ENCODE peak calls at places on chromosomes 7 and 10, in seven cellular contexts. One of them, this sample, is unnamed.

GRCh38 chr10:119113805-119114732 is 10.2 kb downstream of the DENND10 start:
- DNase-seq in iris pigment epithelial cell: peak
- DNase-seq in T-helper 1 cell: no peak
- DNase-seq in stimulated activated CD4-positive, alpha-beta T cell treated with anti-CD3 and anti-CD28 coated beads, Interleukin-4, amount 100 ng/mL, for 4 hours: no peak
- DNase-seq in HuH-7.5: peak
- DNase-seq in NK-92 treated with Interleukin-12 subunit alpha and Interleukin-12 subunit beta, amount 100 ng/mL, for 24 hours: no peak
- DNase-seq in endodermal cell: no peak
- DNase-seq in this sample: no peak

GRCh38 chr7:101554584-101555268 is 74.4 kb downstream of the MYL10 start:
- DNase-seq in iris pigment epithelial cell: no peak
- DNase-seq in T-helper 1 cell: no peak
- DNase-seq in stimulated activated CD4-positive, alpha-beta T cell treated with anti-CD3 and anti-CD28 coated beads, Interleukin-4, amount 100 ng/mL, for 4 hours: no peak
- DNase-seq in HuH-7.5: peak
- DNase-seq in NK-92 treated with Interleukin-12 subunit alpha and Interleukin-12 subunit beta, amount 100 ng/mL, for 24 hours: no peak
- DNase-seq in endodermal cell: peak
- DNase-seq in this sample: no peak

GRCh38 chr7:1663243-1663642 is 6.8 kb upstream of the ELFN1 start:
- DNase-seq in iris pigment epithelial cell: no peak
- DNase-seq in T-helper 1 cell: no peak
- DNase-seq in stimulated activated CD4-positive, alpha-beta T cell treated with anti-CD3 and anti-CD28 coated beads, Interleukin-4, amount 100 ng/mL, for 4 hours: no peak
- DNase-seq in HuH-7.5: no peak
- DNase-seq in NK-92 treated with Interleukin-12 subunit alpha and Interleukin-12 subunit beta, amount 100 ng/mL, for 24 hours: no peak
- DNase-seq in endodermal cell: peak
- DNase-seq in this sample: no peak

GRCh38 chr10:73097305-73097670 is 622 bp upstream of the P4HA1 start:
- DNase-seq in iris pigment epithelial cell: no peak
- DNase-seq in T-helper 1 cell: no peak
- DNase-seq in stimulated activated CD4-positive, alpha-beta T cell treated with anti-CD3 and anti-CD28 coated beads, Interleukin-4, amount 100 ng/mL, for 4 hours: no peak
- DNase-seq in HuH-7.5: no peak
- DNase-seq in NK-92 treated with Interleukin-12 subunit alpha and Interleukin-12 subunit beta, amount 100 ng/mL, for 24 hours: no peak
- DNase-seq in endodermal cell: no peak
- DNase-seq in this sample: no peak

GRCh38 chr10:123323884-123324283 is 169.7 kb downstream of the BUB3 start:
- DNase-seq in iris pigment epithelial cell: no peak
- DNase-seq in T-helper 1 cell: no peak
- DNase-seq in stimulated activated CD4-positive, alpha-beta T cell treated with anti-CD3 and anti-CD28 coated beads, Interleukin-4, amount 100 ng/mL, for 4 hours: no peak
- DNase-seq in HuH-7.5: no peak
- DNase-seq in NK-92 treated with Interleukin-12 subunit alpha and Interleukin-12 subunit beta, amount 100 ng/mL, for 24 hours: no peak
- DNase-seq in endodermal cell: peak
- DNase-seq in this sample: no peak

GRCh38 chr7:34308595-34308994 is 349.4 kb upstream of the NPSR1 start:
- DNase-seq in iris pigment epithelial cell: no peak
- DNase-seq in T-helper 1 cell: no peak
- DNase-seq in stimulated activated CD4-positive, alpha-beta T cell treated with anti-CD3 and anti-CD28 coated beads, Interleukin-4, amount 100 ng/mL, for 4 hours: no peak
- DNase-seq in HuH-7.5: no peak
- DNase-seq in NK-92 treated with Interleukin-12 subunit alpha and Interleukin-12 subunit beta, amount 100 ng/mL, for 24 hours: no peak
- DNase-seq in endodermal cell: no peak
- DNase-seq in this sample: no peak

GRCh38 chr7:47088329-47089067 is 493.4 kb downstream of the TNS3 start:
- DNase-seq in iris pigment epithelial cell: peak
- DNase-seq in T-helper 1 cell: no peak
- DNase-seq in stimulated activated CD4-positive, alpha-beta T cell treated with anti-CD3 and anti-CD28 coated beads, Interleukin-4, amount 100 ng/mL, for 4 hours: no peak
- DNase-seq in HuH-7.5: peak
- DNase-seq in NK-92 treated with Interleukin-12 subunit alpha and Interleukin-12 subunit beta, amount 100 ng/mL, for 24 hours: no peak
- DNase-seq in endodermal cell: peak
- DNase-seq in this sample: no peak

GRCh38 chr7:43784030-43785001 is 25.8 kb downstream of the BLVRA start:
- DNase-seq in iris pigment epithelial cell: peak
- DNase-seq in T-helper 1 cell: no peak
- DNase-seq in stimulated activated CD4-positive, alpha-beta T cell treated with anti-CD3 and anti-CD28 coated beads, Interleukin-4, amount 100 ng/mL, for 4 hours: peak
- DNase-seq in HuH-7.5: no peak
- DNase-seq in NK-92 treated with Interleukin-12 subunit alpha and Interleukin-12 subunit beta, amount 100 ng/mL, for 24 hours: no peak
- DNase-seq in endodermal cell: no peak
- DNase-seq in this sample: peak

GRCh38 chr7:88184848-88185304 is 35.0 kb downstream of the SRI start:
- DNase-seq in iris pigment epithelial cell: no peak
- DNase-seq in T-helper 1 cell: no peak
- DNase-seq in stimulated activated CD4-positive, alpha-beta T cell treated with anti-CD3 and anti-CD28 coated beads, Interleukin-4, amount 100 ng/mL, for 4 hours: no peak
- DNase-seq in HuH-7.5: no peak
- DNase-seq in NK-92 treated with Interleukin-12 subunit alpha and Interleukin-12 subunit beta, amount 100 ng/mL, for 24 hours: no peak
- DNase-seq in endodermal cell: no peak
- DNase-seq in this sample: peak

GRCh38 chr10:88207121-88207546 is 343.7 kb downstream of the PTEN start:
- DNase-seq in iris pigment epithelial cell: no peak
- DNase-seq in T-helper 1 cell: no peak
- DNase-seq in stimulated activated CD4-positive, alpha-beta T cell treated with anti-CD3 and anti-CD28 coated beads, Interleukin-4, amount 100 ng/mL, for 4 hours: no peak
- DNase-seq in HuH-7.5: no peak
- DNase-seq in NK-92 treated with Interleukin-12 subunit alpha and Interleukin-12 subunit beta, amount 100 ng/mL, for 24 hours: no peak
- DNase-seq in endodermal cell: no peak
- DNase-seq in this sample: no peak

GRCh38 chr10:36666451-36666850 is 458.9 kb upstream of the ANKRD30A start:
- DNase-seq in iris pigment epithelial cell: peak
- DNase-seq in T-helper 1 cell: no peak
- DNase-seq in stimulated activated CD4-positive, alpha-beta T cell treated with anti-CD3 and anti-CD28 coated beads, Interleukin-4, amount 100 ng/mL, for 4 hours: no peak
- DNase-seq in HuH-7.5: no peak
- DNase-seq in NK-92 treated with Interleukin-12 subunit alpha and Interleukin-12 subunit beta, amount 100 ng/mL, for 24 hours: no peak
- DNase-seq in endodermal cell: no peak
- DNase-seq in this sample: no peak

GRCh38 chr7:133382775-133383559 is 130.1 kb downstream of the EXOC4 start:
- DNase-seq in iris pigment epithelial cell: no peak
- DNase-seq in T-helper 1 cell: no peak
- DNase-seq in stimulated activated CD4-positive, alpha-beta T cell treated with anti-CD3 and anti-CD28 coated beads, Interleukin-4, amount 100 ng/mL, for 4 hours: no peak
- DNase-seq in HuH-7.5: no peak
- DNase-seq in NK-92 treated with Interleukin-12 subunit alpha and Interleukin-12 subunit beta, amount 100 ng/mL, for 24 hours: no peak
- DNase-seq in endodermal cell: no peak
- DNase-seq in this sample: no peak

GRCh38 chr7:23472974-23473847 is 2.9 kb upstream of the IGF2BP3 start:
- DNase-seq in iris pigment epithelial cell: peak
- DNase-seq in T-helper 1 cell: no peak
- DNase-seq in stimulated activated CD4-positive, alpha-beta T cell treated with anti-CD3 and anti-CD28 coated beads, Interleukin-4, amount 100 ng/mL, for 4 hours: no peak
- DNase-seq in HuH-7.5: peak
- DNase-seq in NK-92 treated with Interleukin-12 subunit alpha and Interleukin-12 subunit beta, amount 100 ng/mL, for 24 hours: no peak
- DNase-seq in endodermal cell: peak
- DNase-seq in this sample: no peak

GRCh38 chr7:29328811-29329210 is 134.2 kb downstream of the CHN2 start:
- DNase-seq in iris pigment epithelial cell: peak
- DNase-seq in T-helper 1 cell: no peak
- DNase-seq in stimulated activated CD4-positive, alpha-beta T cell treated with anti-CD3 and anti-CD28 coated beads, Interleukin-4, amount 100 ng/mL, for 4 hours: no peak
- DNase-seq in HuH-7.5: no peak
- DNase-seq in NK-92 treated with Interleukin-12 subunit alpha and Interleukin-12 subunit beta, amount 100 ng/mL, for 24 hours: no peak
- DNase-seq in endodermal cell: no peak
- DNase-seq in this sample: no peak

GRCh38 chr10:125633517-125633999 is 49.4 kb downstream of the TEX36 start:
- DNase-seq in iris pigment epithelial cell: peak
- DNase-seq in T-helper 1 cell: no peak
- DNase-seq in stimulated activated CD4-positive, alpha-beta T cell treated with anti-CD3 and anti-CD28 coated beads, Interleukin-4, amount 100 ng/mL, for 4 hours: no peak
- DNase-seq in HuH-7.5: no peak
- DNase-seq in NK-92 treated with Interleukin-12 subunit alpha and Interleukin-12 subunit beta, amount 100 ng/mL, for 24 hours: no peak
- DNase-seq in endodermal cell: no peak
- DNase-seq in this sample: no peak

GRCh38 chr10:72059843-72060822 is 28.2 kb downstream of the SPOCK2 start:
- DNase-seq in iris pigment epithelial cell: no peak
- DNase-seq in T-helper 1 cell: no peak
- DNase-seq in stimulated activated CD4-positive, alpha-beta T cell treated with anti-CD3 and anti-CD28 coated beads, Interleukin-4, amount 100 ng/mL, for 4 hours: no peak
- DNase-seq in HuH-7.5: no peak
- DNase-seq in NK-92 treated with Interleukin-12 subunit alpha and Interleukin-12 subunit beta, amount 100 ng/mL, for 24 hours: no peak
- DNase-seq in endodermal cell: no peak
- DNase-seq in this sample: no peak

GRCh38 chr7:40489844-40490602 is 355.2 kb downstream of the SUGCT start:
- DNase-seq in iris pigment epithelial cell: no peak
- DNase-seq in T-helper 1 cell: no peak
- DNase-seq in stimulated activated CD4-positive, alpha-beta T cell treated with anti-CD3 and anti-CD28 coated beads, Interleukin-4, amount 100 ng/mL, for 4 hours: no peak
- DNase-seq in HuH-7.5: no peak
- DNase-seq in NK-92 treated with Interleukin-12 subunit alpha and Interleukin-12 subunit beta, amount 100 ng/mL, for 24 hours: no peak
- DNase-seq in endodermal cell: no peak
- DNase-seq in this sample: no peak

GRCh38 chr10:132643709-132644543 is 106.3 kb downstream of the INPP5A start:
- DNase-seq in iris pigment epithelial cell: no peak
- DNase-seq in T-helper 1 cell: no peak
- DNase-seq in stimulated activated CD4-positive, alpha-beta T cell treated with anti-CD3 and anti-CD28 coated beads, Interleukin-4, amount 100 ng/mL, for 4 hours: no peak
- DNase-seq in HuH-7.5: no peak
- DNase-seq in NK-92 treated with Interleukin-12 subunit alpha and Interleukin-12 subunit beta, amount 100 ng/mL, for 24 hours: no peak
- DNase-seq in endodermal cell: peak
- DNase-seq in this sample: no peak

GRCh38 chr10:58618158-58618676 is 105.5 kb downstream of the BICC1 start:
- DNase-seq in iris pigment epithelial cell: no peak
- DNase-seq in T-helper 1 cell: no peak
- DNase-seq in stimulated activated CD4-positive, alpha-beta T cell treated with anti-CD3 and anti-CD28 coated beads, Interleukin-4, amount 100 ng/mL, for 4 hours: no peak
- DNase-seq in HuH-7.5: no peak
- DNase-seq in NK-92 treated with Interleukin-12 subunit alpha and Interleukin-12 subunit beta, amount 100 ng/mL, for 24 hours: no peak
- DNase-seq in endodermal cell: no peak
- DNase-seq in this sample: no peak

GRCh38 chr7:36658603-36659516 is 65.4 kb downstream of the AOAH start:
- DNase-seq in iris pigment epithelial cell: peak
- DNase-seq in T-helper 1 cell: no peak
- DNase-seq in stimulated activated CD4-positive, alpha-beta T cell treated with anti-CD3 and anti-CD28 coated beads, Interleukin-4, amount 100 ng/mL, for 4 hours: no peak
- DNase-seq in HuH-7.5: peak
- DNase-seq in NK-92 treated with Interleukin-12 subunit alpha and Interleukin-12 subunit beta, amount 100 ng/mL, for 24 hours: no peak
- DNase-seq in endodermal cell: peak
- DNase-seq in this sample: no peak

GRCh38 chr10:60536529-60537114 is 146.9 kb upstream of the ANK3 start:
- DNase-seq in iris pigment epithelial cell: peak
- DNase-seq in T-helper 1 cell: no peak
- DNase-seq in stimulated activated CD4-positive, alpha-beta T cell treated with anti-CD3 and anti-CD28 coated beads, Interleukin-4, amount 100 ng/mL, for 4 hours: peak
- DNase-seq in HuH-7.5: no peak
- DNase-seq in NK-92 treated with Interleukin-12 subunit alpha and Interleukin-12 subunit beta, amount 100 ng/mL, for 24 hours: peak
- DNase-seq in endodermal cell: no peak
- DNase-seq in this sample: no peak

GRCh38 chr10:84097787-84098353 is 41.4 kb upstream of the GHITM start:
- DNase-seq in iris pigment epithelial cell: peak
- DNase-seq in T-helper 1 cell: no peak
- DNase-seq in stimulated activated CD4-positive, alpha-beta T cell treated with anti-CD3 and anti-CD28 coated beads, Interleukin-4, amount 100 ng/mL, for 4 hours: no peak
- DNase-seq in HuH-7.5: no peak
- DNase-seq in NK-92 treated with Interleukin-12 subunit alpha and Interleukin-12 subunit beta, amount 100 ng/mL, for 24 hours: no peak
- DNase-seq in endodermal cell: no peak
- DNase-seq in this sample: no peak

GRCh38 chr7:94513565-94513860 is 3.9 kb downstream of the CASD1 start:
- DNase-seq in iris pigment epithelial cell: no peak
- DNase-seq in T-helper 1 cell: no peak
- DNase-seq in stimulated activated CD4-positive, alpha-beta T cell treated with anti-CD3 and anti-CD28 coated beads, Interleukin-4, amount 100 ng/mL, for 4 hours: no peak
- DNase-seq in HuH-7.5: no peak
- DNase-seq in NK-92 treated with Interleukin-12 subunit alpha and Interleukin-12 subunit beta, amount 100 ng/mL, for 24 hours: no peak
- DNase-seq in endodermal cell: no peak
- DNase-seq in this sample: no peak

GRCh38 chr10:24518981-24519597 is 204.6 kb downstream of the ARHGAP21 start:
- DNase-seq in iris pigment epithelial cell: peak
- DNase-seq in T-helper 1 cell: no peak
- DNase-seq in stimulated activated CD4-positive, alpha-beta T cell treated with anti-CD3 and anti-CD28 coated beads, Interleukin-4, amount 100 ng/mL, for 4 hours: no peak
- DNase-seq in HuH-7.5: peak
- DNase-seq in NK-92 treated with Interleukin-12 subunit alpha and Interleukin-12 subunit beta, amount 100 ng/mL, for 24 hours: no peak
- DNase-seq in endodermal cell: peak
- DNase-seq in this sample: no peak

GRCh38 chr10:32050145-32050544 is 6.1 kb downstream of the KIF5B start:
- DNase-seq in iris pigment epithelial cell: no peak
- DNase-seq in T-helper 1 cell: no peak
- DNase-seq in stimulated activated CD4-positive, alpha-beta T cell treated with anti-CD3 and anti-CD28 coated beads, Interleukin-4, amount 100 ng/mL, for 4 hours: no peak
- DNase-seq in HuH-7.5: no peak
- DNase-seq in NK-92 treated with Interleukin-12 subunit alpha and Interleukin-12 subunit beta, amount 100 ng/mL, for 24 hours: no peak
- DNase-seq in endodermal cell: no peak
- DNase-seq in this sample: no peak

GRCh38 chr10:71889388-71889987 is 38.4 kb upstream of the PSAP start:
- DNase-seq in iris pigment epithelial cell: peak
- DNase-seq in T-helper 1 cell: no peak
- DNase-seq in stimulated activated CD4-positive, alpha-beta T cell treated with anti-CD3 and anti-CD28 coated beads, Interleukin-4, amount 100 ng/mL, for 4 hours: no peak
- DNase-seq in HuH-7.5: no peak
- DNase-seq in NK-92 treated with Interleukin-12 subunit alpha and Interleukin-12 subunit beta, amount 100 ng/mL, for 24 hours: no peak
- DNase-seq in endodermal cell: peak
- DNase-seq in this sample: no peak

GRCh38 chr10:79250259-79250658 is 97.0 kb upstream of the PPIF start:
- DNase-seq in iris pigment epithelial cell: no peak
- DNase-seq in T-helper 1 cell: no peak
- DNase-seq in stimulated activated CD4-positive, alpha-beta T cell treated with anti-CD3 and anti-CD28 coated beads, Interleukin-4, amount 100 ng/mL, for 4 hours: no peak
- DNase-seq in HuH-7.5: no peak
- DNase-seq in NK-92 treated with Interleukin-12 subunit alpha and Interleukin-12 subunit beta, amount 100 ng/mL, for 24 hours: no peak
- DNase-seq in endodermal cell: no peak
- DNase-seq in this sample: no peak

GRCh38 chr10:3172081-3172445 is 519 bp downstream of the PITRM1 start:
- DNase-seq in iris pigment epithelial cell: peak
- DNase-seq in T-helper 1 cell: no peak
- DNase-seq in stimulated activated CD4-positive, alpha-beta T cell treated with anti-CD3 and anti-CD28 coated beads, Interleukin-4, amount 100 ng/mL, for 4 hours: peak
- DNase-seq in HuH-7.5: no peak
- DNase-seq in NK-92 treated with Interleukin-12 subunit alpha and Interleukin-12 subunit beta, amount 100 ng/mL, for 24 hours: no peak
- DNase-seq in endodermal cell: no peak
- DNase-seq in this sample: no peak

GRCh38 chr7:29893351-29894005 is 87.2 kb downstream of the WIPF3 start:
- DNase-seq in iris pigment epithelial cell: no peak
- DNase-seq in T-helper 1 cell: no peak
- DNase-seq in stimulated activated CD4-positive, alpha-beta T cell treated with anti-CD3 and anti-CD28 coated beads, Interleukin-4, amount 100 ng/mL, for 4 hours: no peak
- DNase-seq in HuH-7.5: no peak
- DNase-seq in NK-92 treated with Interleukin-12 subunit alpha and Interleukin-12 subunit beta, amount 100 ng/mL, for 24 hours: no peak
- DNase-seq in endodermal cell: no peak
- DNase-seq in this sample: no peak

This sample was measured in GM12864.